ENCODE peak calls at places on chromosomes 16 and 17, in ten cellular contexts. U, S, V, N, G, Y, W, D, B and H are unnamed samples.

GRCh38 chr17:80116923-80117380 is 15.6 kb downstream of the GAA start:
- DNase-seq in U (no peak), S (no peak), V (no peak), N (no peak), G (no peak), Y (no peak), W (no peak), D (no peak), B (no peak), H (no peak)

GRCh38 chr16:62213763-62214162 is 177.5 kb upstream of the CDH8 start:
- DNase-seq in U (no peak), S (no peak), V (no peak), N (no peak), G (peak; percentile 6), Y (no peak), W (no peak), D (no peak), B (no peak), H (no peak)

GRCh38 chr16:87877942-87878507 is 8.7 kb upstream of the SLC7A5 start:
- DNase-seq in U (no peak), S (no peak), V (peak; percentile 45), N (no peak), G (peak; percentile 73), Y (no peak), W (no peak), D (no peak), B (no peak), H (no peak)

GRCh38 chr17:74729866-74730265 is 7.2 kb upstream of the RAB37 start:
- DNase-seq in U (peak; percentile 33), S (no peak), V (no peak), N (no peak), G (no peak), Y (no peak), W (no peak), D (no peak), B (no peak), H (no peak)

GRCh38 chr17:13182450-13182849 is 164.6 kb upstream of the ELAC2 start:
- DNase-seq in U (no peak), S (no peak), V (no peak), N (no peak), G (no peak), Y (no peak), W (peak; percentile 12), D (no peak), B (no peak), H (no peak)

GRCh38 chr17:50062323-50063243 is 6.7 kb downstream of the ITGA3 start:
- DNase-seq in U (peak; percentile 93), S (peak; percentile 83), V (peak; percentile 92), N (peak; percentile 89), G (no peak), Y (peak; percentile 24), W (peak; percentile 89), D (peak; percentile 95), B (peak; percentile 23), H (no peak)

GRCh38 chr17:17766351-17767095 is 70.3 kb downstream of the SREBF1 start:
- DNase-seq in U (no peak), S (no peak), V (no peak), N (no peak), G (peak; percentile 96), Y (no peak), W (no peak), D (no peak), B (no peak), H (peak; percentile 54)

GRCh38 chr16:86836503-86837125 is 258.3 kb downstream of the FOXL1 start:
- DNase-seq in U (no peak), S (no peak), V (peak; percentile 86), N (no peak), G (no peak), Y (no peak), W (no peak), D (no peak), B (no peak), H (no peak)

GRCh38 chr17:2958706-2959222 is 104.6 kb downstream of the OR1D5 start:
- DNase-seq in U (peak; percentile 10), S (no peak), V (no peak), N (no peak), G (no peak), Y (no peak), W (no peak), D (no peak), B (no peak), H (no peak)

GRCh38 chr17:7224110-7224509 is 4.4 kb downstream of the ACADVL start:
- DNase-seq in U (no peak), S (no peak), V (no peak), N (no peak), G (no peak), Y (no peak), W (no peak), D (no peak), B (no peak), H (no peak)

GRCh38 chr17:10729334-10730193 is at the start of gene TMEM220:
- DNase-seq in U (peak; percentile 92), S (peak; percentile 86), V (peak; percentile 89), N (peak; percentile 82), G (no peak), Y (peak; percentile 81), W (peak; percentile 73), D (peak; percentile 89), B (peak; percentile 74), H (no peak)

GRCh38 chr16:55479560-55480197 is 681 bp downstream of the MMP2 start:
- DNase-seq in U (no peak), S (no peak), V (peak; percentile 64), N (no peak), G (no peak), Y (no peak), W (no peak), D (no peak), B (no peak), H (no peak)

GRCh38 chr16:55478827-55479559 is at the start of gene MMP2:
- DNase-seq in U (peak; percentile 74), S (peak; percentile 84), V (peak; percentile 86), N (peak; percentile 76), G (no peak), Y (peak; percentile 62), W (no peak), D (no peak), B (peak; percentile 16), H (no peak)

GRCh38 chr16:55482056-55482455 is 3.1 kb downstream of the MMP2 start:
- DNase-seq in U (no peak), S (no peak), V (peak; percentile 74), N (no peak), G (no peak), Y (no peak), W (no peak), D (no peak), B (no peak), H (no peak)

GRCh38 chr16:55476625-55477533 is 2.1 kb upstream of the MMP2 start:
- DNase-seq in U (no peak), S (peak; percentile 65), V (peak; percentile 45), N (peak; percentile 67), G (no peak), Y (no peak), W (no peak), D (no peak), B (no peak), H (no peak)

GRCh38 chr16:55480228-55480655 is 1.2 kb downstream of the MMP2 start:
- DNase-seq in U (peak; percentile 87), S (peak; percentile 90), V (peak; percentile 98), N (peak; percentile 84), G (no peak), Y (peak; percentile 72), W (no peak), D (peak; percentile 88), B (peak; percentile 18), H (no peak)
- H3K4me3 ChIP-seq in U (peak overlapping the region; percentile 57), S (peak overlapping the region; percentile 71), V (peak overlapping the region; percentile 100), N (peak overlapping the region; percentile 45), G (no peak overlapping the region), Y (peak overlapping the region; percentile 41), W (no peak overlapping the region), D (peak overlapping the region; percentile 78), B (no peak overlapping the region), H (no peak overlapping the region)

GRCh38 chr17:65918450-65918849 is 273.5 kb downstream of the CEP112 start:
- DNase-seq in U (no peak), S (no peak), V (no peak), N (no peak), G (no peak), Y (no peak), W (no peak), D (no peak), B (no peak), H (no peak)
- H3K4me3 ChIP-seq in U (no peak overlapping the region), S (no peak overlapping the region), V (no peak overlapping the region), N (no peak overlapping the region), G (no peak overlapping the region), Y (no peak overlapping the region), W (no peak overlapping the region), D (no peak overlapping the region), B (no peak overlapping the region), H (no peak overlapping the region)

DNA sequence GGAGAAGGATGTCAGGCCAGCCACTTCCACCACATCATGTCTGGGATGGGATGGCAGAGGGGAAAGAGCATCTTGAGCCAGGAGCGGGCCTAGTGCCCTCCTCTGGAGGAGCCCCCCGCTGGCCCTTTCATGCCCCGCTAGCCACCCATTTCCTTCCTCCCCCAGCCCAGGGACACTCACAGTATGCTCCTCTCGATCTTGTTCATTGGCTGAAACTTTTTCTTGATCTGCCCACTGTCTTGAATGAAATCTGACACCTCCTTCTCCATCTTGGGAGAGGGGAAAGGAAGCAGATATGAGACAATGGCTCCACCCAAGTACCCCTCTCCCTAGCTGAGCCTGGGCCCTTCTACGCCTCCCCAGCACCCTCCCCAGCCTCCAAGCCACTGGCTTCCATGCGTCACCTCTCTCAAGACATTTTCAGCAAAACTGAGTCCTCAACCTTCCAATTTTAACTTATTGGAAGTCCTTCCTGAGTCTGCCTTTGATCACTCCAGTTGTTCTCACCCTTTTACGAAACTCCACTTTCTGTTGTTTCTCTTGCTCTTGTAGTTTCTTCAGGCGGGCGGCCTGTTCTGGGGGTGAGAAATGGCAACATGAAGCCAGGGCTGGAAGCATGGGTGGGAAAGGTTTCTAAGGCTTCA is 7.2 kb downstream of the SPAG7 start:
- DNase-seq in U (no peak), S (no peak), V (no peak), N (no peak), G (no peak), Y (no peak), W (no peak), D (no peak), B (no peak), H (no peak)
- H3K4me3 ChIP-seq in U (no peak overlapping the region), S (no peak overlapping the region), V (no peak overlapping the region), N (no peak overlapping the region), G (no peak overlapping the region), Y (no peak overlapping the region), W (no peak overlapping the region), D (no peak overlapping the region), B (no peak overlapping the region), H (no peak overlapping the region)

DNA sequence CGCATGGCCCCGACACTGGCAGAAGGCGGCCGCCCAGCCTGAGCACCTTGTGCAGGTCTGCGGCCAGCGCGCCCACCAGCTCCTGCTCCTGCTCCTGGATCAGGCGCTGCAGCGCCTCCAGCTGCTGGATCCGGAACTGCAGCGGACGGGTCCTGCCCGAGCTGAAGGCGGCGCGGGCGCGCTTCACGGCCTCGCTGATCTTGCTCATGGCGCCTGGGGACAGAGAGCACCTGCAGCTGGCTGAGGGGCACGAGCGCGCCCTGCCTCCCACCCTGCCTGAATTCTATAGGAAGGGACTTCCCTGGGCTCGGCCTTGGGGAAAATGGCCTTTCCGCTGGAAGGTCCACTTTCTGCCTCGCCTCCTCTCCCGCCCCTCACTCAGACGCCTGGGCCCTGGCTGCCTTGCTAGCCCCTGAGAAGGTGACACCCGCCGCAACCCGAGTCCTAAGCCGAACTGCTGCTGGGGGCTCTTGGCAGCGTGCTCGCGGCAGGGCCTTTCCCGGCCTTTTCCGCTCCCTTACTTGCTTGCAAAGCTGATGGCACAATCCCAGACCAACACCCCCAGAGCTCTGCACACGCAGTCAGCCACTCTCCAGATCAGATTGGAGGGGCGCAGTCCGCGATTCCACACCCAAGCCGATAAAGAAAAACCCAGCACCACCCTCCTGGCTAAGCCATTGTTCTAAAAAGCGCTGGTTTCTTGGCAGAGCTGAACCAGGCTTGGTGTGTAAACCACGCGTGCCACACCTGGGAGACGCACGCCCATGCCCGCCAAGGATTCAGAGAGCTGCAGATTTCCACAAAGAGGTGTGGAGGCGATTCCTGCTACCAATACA is 3.0 kb downstream of the ALDH3A1 start:
- DNase-seq in U (peak; percentile 95), S (peak; percentile 92), V (peak; percentile 74), N (peak; percentile 88), G (peak; percentile 73), Y (peak; percentile 92), W (peak; percentile 86), D (peak; percentile 92), B (peak; percentile 86), H (no peak)
- H3K4me3 ChIP-seq in U (peak overlapping the region; percentile 47), S (peak overlapping the region; percentile 70), V (peak overlapping the region; percentile 26), N (peak overlapping the region; percentile 42), G (peak overlapping the region; percentile 58), Y (peak overlapping the region; percentile 24), W (peak overlapping the region; percentile 30), D (peak overlapping the region; percentile 74), B (peak overlapping the region; percentile 31), H (no peak overlapping the region)